ENCODE peak calls at places on chromosomes 4 and X, in eight cellular contexts. T is endothelial cell of umbilical vein, J is Panc1, U is SK-N-SH, I is suprapubic skin, R is HepG2, Z is K562, X is GM12878. A is an unnamed sample.

GRCh38 chrX:103941201-103941975 is 21.0 kb upstream of the TMSB15B start:
- DNase-seq in T (peak; percentile 37), J (no peak), U (peak; percentile 20), I (no peak), R (no peak), Z (peak; percentile 25), X (no peak), A (no peak)

GRCh38 chr4:1927675-1928074 is 56.5 kb downstream of the NSD2 start:
- DNase-seq in T (no peak), J (no peak), U (no peak), I (no peak), R (no peak), Z (no peak), X (no peak), A (no peak)

GRCh38 chr4:165517216-165517615 is 138.4 kb downstream of the CPE start:
- DNase-seq in T (no peak), J (no peak), U (no peak), I (no peak), R (no peak), Z (no peak), X (no peak), A (no peak)

GRCh38 chr4:128349921-128350320 is 62.3 kb upstream of the PGRMC2 start:
- DNase-seq in T (no peak), J (no peak), U (no peak), I (no peak), R (peak; percentile 92), Z (no peak), X (no peak), A (no peak)

GRCh38 chrX:135420831-135421230 is 913 bp upstream of the SMIM10L2A start:
- DNase-seq in T (no peak), J (no peak), U (no peak), I (no peak), R (no peak), Z (no peak), X (no peak), A (no peak)

GRCh38 chrX:134849390-134849789 is 141.4 kb upstream of the SMIM10 start:
- DNase-seq in T (no peak), J (no peak), U (no peak), I (no peak), R (no peak), Z (no peak), X (no peak), A (no peak)

GRCh38 chr4:18689308-18689915 is 667.9 kb upstream of the LCORL start:
- DNase-seq in T (peak; percentile 77), J (peak; percentile 28), U (peak; percentile 27), I (no peak), R (peak; percentile 16), Z (peak; percentile 26), X (no peak), A (peak; percentile 31)

GRCh38 chrX:153611298-153612095 is 12.6 kb upstream of the CCNQ start:
- DNase-seq in T (no peak), J (no peak), U (no peak), I (peak; percentile 49), R (no peak), Z (no peak), X (no peak), A (no peak)

GRCh38 chrX:9873952-9874351 is 87.7 kb downstream of the SHROOM2 start:
- DNase-seq in T (peak; percentile 44), J (peak; percentile 18), U (peak; percentile 37), I (no peak), R (peak; percentile 24), Z (peak; percentile 43), X (no peak), A (no peak)

GRCh38 chr4:21529214-21529613 is 419.4 kb downstream of the KCNIP4 start:
- DNase-seq in T (peak; percentile 68), J (no peak), U (no peak), I (no peak), R (no peak), Z (no peak), X (no peak), A (no peak)

GRCh38 chr4:139416073-139416673 is 37.7 kb upstream of the RAB33B start:
- DNase-seq in T (peak; percentile 58), J (no peak), U (peak; percentile 38), I (no peak), R (peak; percentile 28), Z (peak; percentile 33), X (no peak), A (no peak)

GRCh38 chr4:55079451-55080173 is 45.8 kb downstream of the KDR start:
- DNase-seq in T (peak; percentile 65), J (no peak), U (no peak), I (no peak), R (no peak), Z (no peak), X (no peak), A (no peak)

GRCh38 chrX:4240541-4241194 is 527.2 kb upstream of the PRKX start:
- DNase-seq in T (no peak), J (no peak), U (no peak), I (no peak), R (peak; percentile 3), Z (no peak), X (no peak), A (no peak)

GRCh38 chr4:138979742-138980141 is 35.8 kb upstream of the NOCT start:
- DNase-seq in T (no peak), J (no peak), U (no peak), I (no peak), R (no peak), Z (no peak), X (no peak), A (no peak)

GRCh38 chr4:74659576-74660411 is 134.5 kb downstream of the BTC start:
- DNase-seq in T (peak; percentile 98), J (peak; percentile 85), U (no peak), I (no peak), R (peak; percentile 92), Z (peak; percentile 13), X (no peak), A (no peak)

GRCh38 chr4:156962069-156962377 is 9.6 kb downstream of the PDGFC start:
- DNase-seq in T (no peak), J (no peak), U (no peak), I (no peak), R (no peak), Z (no peak), X (no peak), A (no peak)
- H3K4me3 ChIP-seq in T (no peak overlapping the region), J (no peak overlapping the region), U (no peak overlapping the region), I (no peak overlapping the region), R (no peak overlapping the region), Z (no peak overlapping the region), X (no peak overlapping the region), A (no peak overlapping the region)

DNA sequence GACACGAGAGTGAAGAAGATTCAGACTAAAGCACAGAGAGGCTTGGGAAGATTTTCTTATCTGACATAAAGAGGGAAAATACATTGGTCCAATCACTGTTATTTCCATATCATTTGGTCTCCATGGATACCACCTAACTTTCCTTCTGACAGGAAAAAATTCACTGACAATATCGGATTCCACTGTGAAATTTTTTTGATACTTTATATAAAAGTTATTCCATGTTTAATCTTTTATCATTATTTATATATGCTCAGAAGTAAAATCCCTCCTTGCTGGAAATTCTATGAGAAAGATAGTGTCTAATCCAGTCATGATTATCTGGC is 3.6 kb downstream of the IRF2 start:
- DNase-seq in T (no peak), J (no peak), U (no peak), I (no peak), R (no peak), Z (no peak), X (no peak), A (no peak)
- H3K4me1 ChIP-seq in T (peaks cover 16% of the 10 kb centered on the region), J (peaks cover 9% of the 10 kb centered on the region), U (no peaks in the 10 kb centered on the region), I (peaks cover 18% of the 10 kb centered on the region), R (peaks cover 37% of the 10 kb centered on the region), Z (peaks cover 15% of the 10 kb centered on the region), X (peaks cover 10% of the 10 kb centered on the region), A (peaks cover 43% of the 10 kb centered on the region)

DNA sequence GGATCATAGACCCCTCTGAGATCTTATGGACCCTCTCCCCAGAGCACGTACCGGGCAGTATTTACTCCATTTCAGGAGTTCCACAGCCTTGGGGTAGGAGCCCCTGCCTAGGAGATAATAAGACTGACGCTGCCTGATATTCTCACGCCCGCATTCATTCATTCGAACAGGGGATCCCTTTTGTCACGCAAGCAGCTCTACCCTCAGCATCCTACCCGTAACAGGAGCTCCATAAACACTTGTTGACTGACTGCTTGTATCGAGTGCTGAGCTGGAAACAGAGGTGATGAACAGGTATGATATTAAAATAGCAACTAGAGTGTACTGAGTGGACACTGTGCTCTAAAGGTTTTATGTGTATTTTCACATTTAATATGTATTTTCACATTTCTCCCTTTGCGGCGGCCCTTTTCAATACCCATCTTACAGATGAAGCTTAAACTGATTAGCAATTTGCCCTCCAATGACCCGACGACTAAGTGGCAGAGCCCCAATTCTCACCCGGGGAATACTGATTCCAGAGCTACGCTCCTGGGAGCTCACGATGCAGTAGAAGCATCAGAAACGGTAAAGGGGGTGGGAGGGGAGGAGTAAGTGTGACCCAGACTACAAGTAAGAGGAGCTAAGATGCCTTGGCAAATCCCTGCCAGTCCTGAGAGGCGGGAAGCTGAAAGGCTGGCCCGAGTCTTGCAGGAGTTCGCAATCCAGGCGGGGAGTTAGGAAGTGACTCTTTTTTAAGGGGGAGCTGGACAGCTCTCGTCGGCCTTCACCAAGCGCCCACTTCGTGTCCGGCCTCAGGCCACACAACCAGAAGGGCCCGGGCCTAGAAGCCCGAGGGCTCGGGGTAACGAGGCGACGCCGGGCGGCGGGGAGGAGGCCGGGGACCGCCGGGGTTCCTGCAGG is 747 bp downstream of the RAB28 start:
- DNase-seq in T (peak; percentile 77), J (no peak), U (peak; percentile 42), I (peak; percentile 78), R (peak; percentile 13), Z (peak; percentile 14), X (no peak), A (no peak)
- TF ChIP-seq POLR2AphosphoS5 in T (no peak), J (no peak), U (no peak), I (no peak), R (no peak), Z (no peak), X (no peak), A (no peak)

GRCh38 chrX:386768-387575 is at the start of gene PPP2R3B:
- DNase-seq in T (peak; percentile 99), J (peak; percentile 48), U (peak; percentile 100), I (peak; percentile 99), R (peak; percentile 93), Z (peak; percentile 98), X (peak; percentile 95), A (peak; percentile 99)

GRCh38 chrX:384861-385260 is 1.8 kb downstream of the PPP2R3B start:
- DNase-seq in T (no peak), J (no peak), U (no peak), I (no peak), R (no peak), Z (no peak), X (no peak), A (no peak)

GRCh38 chrX:389021-389441 is 2.3 kb upstream of the PPP2R3B start:
- DNase-seq in T (no peak), J (no peak), U (no peak), I (no peak), R (peak; percentile 55), Z (no peak), X (no peak), A (no peak)

GRCh38 chrX:387729-388128 is 1.0 kb upstream of the PPP2R3B start:
- DNase-seq in T (no peak), J (no peak), U (no peak), I (no peak), R (no peak), Z (no peak), X (no peak), A (no peak)

DNA sequence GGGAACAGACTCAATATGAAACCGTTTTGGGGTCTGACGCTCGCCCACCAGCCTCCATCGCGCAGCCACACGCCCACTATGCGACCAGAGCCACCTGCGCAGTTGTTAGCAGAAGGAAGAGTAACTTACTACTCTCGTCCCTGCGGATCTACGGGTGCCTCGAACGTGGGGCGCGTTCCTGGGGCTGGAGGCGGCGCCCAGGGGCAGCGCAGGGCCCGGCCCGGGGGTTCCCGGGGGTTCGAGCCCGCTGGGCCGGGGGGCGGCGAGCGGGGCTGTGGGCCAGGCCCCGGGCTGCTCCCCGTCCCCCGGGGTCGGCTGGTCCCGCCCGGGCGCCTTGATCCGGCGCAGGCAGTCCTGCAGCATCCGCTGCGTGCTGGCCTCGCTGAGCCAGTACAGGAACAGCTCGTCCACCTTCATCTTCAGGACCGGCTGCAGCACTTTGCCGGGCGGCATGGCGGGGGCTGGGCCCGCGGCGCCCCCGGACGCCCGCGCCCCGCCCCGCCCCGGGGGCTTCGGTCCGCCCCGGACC is 404 bp downstream of the PPP2R3B start:
- DNase-seq in T (no peak), J (no peak), U (no peak), I (no peak), R (no peak), Z (no peak), X (no peak), A (no peak)
- H3K4me3 ChIP-seq in T (peak overlapping the region; percentile 79), J (peak overlapping the region; percentile 56), U (peak overlapping the region; percentile 76), I (peak overlapping the region; percentile 96), R (peak overlapping the region; percentile 94), Z (peak overlapping the region; percentile 91), X (peak overlapping the region; percentile 77), A (peak overlapping the region; percentile 85)